ENCODE peak calls at places on chromosome X, in four cellular contexts. One of them, this sample, is unnamed.

GRCh38 chrX:151488677-151489076 is 74.8 kb upstream of the PASD1 start:
- DNase-seq in astrocyte of the cerebellum: no peak
- DNase-seq in fibroblast of pulmonary artery: no peak
- DNase-seq in HFF-Myc: no peak
- DNase-seq in this sample: no peak

GRCh38 chrX:97471071-97471470 is 587.4 kb downstream of the RPA4 start:
- DNase-seq in astrocyte of the cerebellum: no peak
- DNase-seq in fibroblast of pulmonary artery: no peak
- DNase-seq in HFF-Myc: no peak
- DNase-seq in this sample: no peak

GRCh38 chrX:9656871-9657270 is 108.8 kb downstream of the GPR143 start:
- DNase-seq in astrocyte of the cerebellum: no peak
- DNase-seq in fibroblast of pulmonary artery: no peak
- DNase-seq in HFF-Myc: no peak
- DNase-seq in this sample: no peak

GRCh38 chrX:45768666-45769065 is 568.0 kb upstream of the DIPK2B start:
- DNase-seq in astrocyte of the cerebellum: no peak
- DNase-seq in fibroblast of pulmonary artery: no peak
- DNase-seq in HFF-Myc: no peak
- DNase-seq in this sample: no peak

GRCh38 chrX:24204958-24205357 is 55.4 kb downstream of the ZFX start:
- DNase-seq in astrocyte of the cerebellum: no peak
- DNase-seq in fibroblast of pulmonary artery: no peak
- DNase-seq in HFF-Myc: no peak
- DNase-seq in this sample: no peak

GRCh38 chrX:97587171-97587570 is 703.5 kb downstream of the RPA4 start:
- DNase-seq in astrocyte of the cerebellum: no peak
- DNase-seq in fibroblast of pulmonary artery: no peak
- DNase-seq in HFF-Myc: no peak
- DNase-seq in this sample: no peak

GRCh38 chrX:20354505-20354904 is 87.8 kb upstream of the RPS6KA3 start:
- DNase-seq in astrocyte of the cerebellum: no peak
- DNase-seq in fibroblast of pulmonary artery: no peak
- DNase-seq in HFF-Myc: no peak
- DNase-seq in this sample: no peak

GRCh38 chrX:76428243-76429130 is 977 bp downstream of the MAGEE1 start:
- DNase-seq in astrocyte of the cerebellum: no peak
- DNase-seq in fibroblast of pulmonary artery: no peak
- DNase-seq in HFF-Myc: no peak
- DNase-seq in this sample: no peak

GRCh38 chrX:48897621-48898306 is at the start of the genes PQBP1 and TIMM17B:
- DNase-seq in astrocyte of the cerebellum: peak
- DNase-seq in fibroblast of pulmonary artery: peak
- DNase-seq in HFF-Myc: peak
- DNase-seq in this sample: peak

GRCh38 chrX:2485460-2485753 is 15.4 kb downstream of the DHRSX start:
- DNase-seq in astrocyte of the cerebellum: no peak
- DNase-seq in fibroblast of pulmonary artery: peak
- DNase-seq in HFF-Myc: peak
- DNase-seq in this sample: no peak

GRCh38 chrX:102599950-102600579 is 750 bp downstream of the ARMCX5 start:
- DNase-seq in astrocyte of the cerebellum: no peak
- DNase-seq in fibroblast of pulmonary artery: peak
- DNase-seq in HFF-Myc: no peak
- DNase-seq in this sample: peak

GRCh38 chrX:105098201-105098600 is 122.3 kb downstream of the TEX13A start:
- DNase-seq in astrocyte of the cerebellum: no peak
- DNase-seq in fibroblast of pulmonary artery: no peak
- DNase-seq in HFF-Myc: no peak
- DNase-seq in this sample: no peak

GRCh38 chrX:152403515-152403914 is 47.6 kb downstream of the GABRA3 start:
- DNase-seq in astrocyte of the cerebellum: no peak
- DNase-seq in fibroblast of pulmonary artery: no peak
- DNase-seq in HFF-Myc: no peak
- DNase-seq in this sample: no peak

GRCh38 chrX:20488473-20488872 is 221.8 kb upstream of the RPS6KA3 start:
- DNase-seq in astrocyte of the cerebellum: no peak
- DNase-seq in fibroblast of pulmonary artery: no peak
- DNase-seq in HFF-Myc: no peak
- DNase-seq in this sample: no peak

GRCh38 chrX:21658152-21658737 is at the start of gene KLHL34:
- DNase-seq in astrocyte of the cerebellum: no peak
- DNase-seq in fibroblast of pulmonary artery: no peak
- DNase-seq in HFF-Myc: no peak
- DNase-seq in this sample: no peak

GRCh38 chrX:18894156-18894555 is 89.8 kb downstream of the PHKA2 start:
- DNase-seq in astrocyte of the cerebellum: no peak
- DNase-seq in fibroblast of pulmonary artery: no peak
- DNase-seq in HFF-Myc: no peak
- DNase-seq in this sample: no peak

GRCh38 chrX:3712870-3713224 is 602 bp downstream of the PRKX start:
- DNase-seq in astrocyte of the cerebellum: no peak
- DNase-seq in fibroblast of pulmonary artery: no peak
- DNase-seq in HFF-Myc: no peak
- DNase-seq in this sample: no peak

GRCh38 chrX:23662187-23662586 is 5.1 kb upstream of the PRDX4 start:
- DNase-seq in astrocyte of the cerebellum: no peak
- DNase-seq in fibroblast of pulmonary artery: no peak
- DNase-seq in HFF-Myc: no peak
- DNase-seq in this sample: no peak

GRCh38 chrX:79081895-79082512 is 62.5 kb upstream of the GPR174 start:
- DNase-seq in astrocyte of the cerebellum: no peak
- DNase-seq in fibroblast of pulmonary artery: peak
- DNase-seq in HFF-Myc: no peak
- DNase-seq in this sample: no peak

GRCh38 chrX:18047440-18047940 is 173.2 kb downstream of the BEND2 start:
- DNase-seq in astrocyte of the cerebellum: no peak
- DNase-seq in fibroblast of pulmonary artery: no peak
- DNase-seq in HFF-Myc: no peak
- DNase-seq in this sample: no peak

GRCh38 chrX:124274438-124275166 is 57.9 kb upstream of the TEX13D start:
- DNase-seq in astrocyte of the cerebellum: no peak
- DNase-seq in fibroblast of pulmonary artery: no peak
- DNase-seq in HFF-Myc: no peak
- DNase-seq in this sample: no peak

GRCh38 chrX:19579485-19579884 is 64.2 kb upstream of the MAP3K15 start:
- DNase-seq in astrocyte of the cerebellum: no peak
- DNase-seq in fibroblast of pulmonary artery: peak
- DNase-seq in HFF-Myc: no peak
- DNase-seq in this sample: no peak

GRCh38 chrX:98956014-98956413 is 1454.1 kb downstream of the PCDH19 start:
- DNase-seq in astrocyte of the cerebellum: no peak
- DNase-seq in fibroblast of pulmonary artery: no peak
- DNase-seq in HFF-Myc: no peak
- DNase-seq in this sample: no peak

GRCh38 chrX:50470103-50471031 is at the start of gene DGKK:
- DNase-seq in astrocyte of the cerebellum: no peak
- DNase-seq in fibroblast of pulmonary artery: no peak
- DNase-seq in HFF-Myc: no peak
- DNase-seq in this sample: no peak

GRCh38 chrX:17030580-17031285 is 84.3 kb downstream of the REPS2 start:
- DNase-seq in astrocyte of the cerebellum: peak
- DNase-seq in fibroblast of pulmonary artery: no peak
- DNase-seq in HFF-Myc: no peak
- DNase-seq in this sample: no peak

GRCh38 chrX:125205084-125205917 is 114.4 kb upstream of the TEX13C start:
- DNase-seq in astrocyte of the cerebellum: no peak
- DNase-seq in fibroblast of pulmonary artery: no peak
- DNase-seq in HFF-Myc: no peak
- DNase-seq in this sample: peak

GRCh38 chrX:34119122-34119521 is 13.0 kb downstream of the FAM47A start:
- DNase-seq in astrocyte of the cerebellum: no peak
- DNase-seq in fibroblast of pulmonary artery: no peak
- DNase-seq in HFF-Myc: no peak
- DNase-seq in this sample: no peak

GRCh38 chrX:148192547-148192946 is 211.4 kb downstream of the FMR1NB start:
- DNase-seq in astrocyte of the cerebellum: no peak
- DNase-seq in fibroblast of pulmonary artery: no peak
- DNase-seq in HFF-Myc: no peak
- DNase-seq in this sample: no peak

GRCh38 chrX:21705215-21705614 is 47.1 kb upstream of the KLHL34 start:
- DNase-seq in astrocyte of the cerebellum: no peak
- DNase-seq in fibroblast of pulmonary artery: no peak
- DNase-seq in HFF-Myc: no peak
- DNase-seq in this sample: no peak

GRCh38 chrX:1906028-1906427 is 291.2 kb downstream of the ASMT start:
- DNase-seq in astrocyte of the cerebellum: no peak
- DNase-seq in fibroblast of pulmonary artery: no peak
- DNase-seq in HFF-Myc: no peak
- DNase-seq in this sample: no peak

GRCh38 chrX:135327299-135327698 is 18.0 kb downstream of the ETDC start:
- DNase-seq in astrocyte of the cerebellum: peak
- DNase-seq in fibroblast of pulmonary artery: peak
- DNase-seq in HFF-Myc: no peak
- DNase-seq in this sample: no peak

GRCh38 chrX:27619975-27620374 is 29.8 kb downstream of the DCAF8L2 start:
- DNase-seq in astrocyte of the cerebellum: peak
- DNase-seq in fibroblast of pulmonary artery: peak
- DNase-seq in HFF-Myc: no peak
- DNase-seq in this sample: no peak

GRCh38 chrX:106905064-106905708 is 2.0 kb upstream of the RIPPLY1 start:
- DNase-seq in astrocyte of the cerebellum: no peak
- DNase-seq in fibroblast of pulmonary artery: no peak
- DNase-seq in HFF-Myc: no peak
- DNase-seq in this sample: no peak

GRCh38 chrX:2451456-2452316 is 49.1 kb downstream of the DHRSX start:
- DNase-seq in astrocyte of the cerebellum: peak
- DNase-seq in fibroblast of pulmonary artery: peak
- DNase-seq in HFF-Myc: no peak
- DNase-seq in this sample: no peak

GRCh38 chrX:25523574-25523973 is 507.8 kb upstream of the ARX start:
- DNase-seq in astrocyte of the cerebellum: peak
- DNase-seq in fibroblast of pulmonary artery: peak
- DNase-seq in HFF-Myc: no peak
- DNase-seq in this sample: no peak

GRCh38 chrX:9614016-9614415 is 149.2 kb downstream of the TBL1X start:
- DNase-seq in astrocyte of the cerebellum: peak
- DNase-seq in fibroblast of pulmonary artery: peak
- DNase-seq in HFF-Myc: no peak
- DNase-seq in this sample: no peak

GRCh38 chrX:14963447-14964236 is 90.4 kb downstream of the MOSPD2 start:
- DNase-seq in astrocyte of the cerebellum: no peak
- DNase-seq in fibroblast of pulmonary artery: peak
- DNase-seq in HFF-Myc: peak
- DNase-seq in this sample: no peak

GRCh38 chrX:14964500-14964899 is 91.3 kb downstream of the MOSPD2 start:
- DNase-seq in astrocyte of the cerebellum: no peak
- DNase-seq in fibroblast of pulmonary artery: peak
- DNase-seq in HFF-Myc: peak
- DNase-seq in this sample: no peak
- TF ChIP-seq CTCF in astrocyte of the cerebellum: peak
- TF ChIP-seq CTCF in fibroblast of pulmonary artery: peak
- TF ChIP-seq CTCF in HFF-Myc: no peak
- TF ChIP-seq CTCF in this sample: no peak

GRCh38 chrX:109382332-109382731 is 99.6 kb downstream of the GUCY2F start:
- DNase-seq in astrocyte of the cerebellum: no peak
- DNase-seq in fibroblast of pulmonary artery: no peak
- DNase-seq in HFF-Myc: no peak
- DNase-seq in this sample: no peak

GRCh38 chrX:109390556-109390955 is 91.3 kb downstream of the GUCY2F start:
- DNase-seq in astrocyte of the cerebellum: no peak
- DNase-seq in fibroblast of pulmonary artery: no peak
- DNase-seq in HFF-Myc: no peak
- DNase-seq in this sample: no peak

GRCh38 chrX:109389917-109390316 is 92.0 kb downstream of the GUCY2F start:
- DNase-seq in astrocyte of the cerebellum: no peak
- DNase-seq in fibroblast of pulmonary artery: no peak
- DNase-seq in HFF-Myc: no peak
- DNase-seq in this sample: no peak

DNA sequence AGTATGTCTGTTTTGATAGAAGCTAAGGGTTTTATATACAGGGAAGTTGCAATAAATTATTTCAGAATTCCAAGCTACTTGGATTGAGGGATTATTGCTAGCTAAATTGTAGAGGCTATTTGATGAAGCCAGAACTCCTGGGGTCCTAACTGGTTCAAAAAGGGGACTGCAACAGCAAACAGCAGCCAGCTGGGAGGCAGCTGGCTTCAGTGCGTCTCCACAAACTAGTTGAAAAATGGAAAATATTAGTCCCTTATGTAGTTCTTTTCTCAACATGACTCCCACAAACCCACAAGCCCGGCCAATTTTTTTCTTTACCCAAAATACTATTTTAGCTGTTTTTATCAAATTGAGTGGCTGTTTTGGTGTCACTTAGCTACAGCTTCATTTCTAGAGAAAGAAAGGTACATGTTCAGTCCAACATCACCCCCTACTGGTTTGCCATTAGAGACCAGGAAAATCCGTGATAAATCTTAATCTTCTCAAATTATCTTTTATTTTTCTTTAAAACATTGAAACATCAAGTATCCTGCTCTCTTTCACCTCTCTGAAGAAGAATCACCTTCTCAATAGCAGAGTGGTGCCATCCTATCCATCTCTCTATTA is 97.2 kb downstream of the GUCY2F start:
- DNase-seq in astrocyte of the cerebellum: peak
- DNase-seq in fibroblast of pulmonary artery: peak
- DNase-seq in HFF-Myc: no peak
- DNase-seq in this sample: no peak
- TF ChIP-seq CTCF in astrocyte of the cerebellum: peak
- TF ChIP-seq CTCF in fibroblast of pulmonary artery: peak
- TF ChIP-seq CTCF in HFF-Myc: peak
- TF ChIP-seq CTCF in this sample: peak

GRCh38 chrX:119802546-119802945 is 11.1 kb upstream of the RPL39 start:
- DNase-seq in astrocyte of the cerebellum: no peak
- DNase-seq in fibroblast of pulmonary artery: no peak
- DNase-seq in HFF-Myc: no peak
- DNase-seq in this sample: no peak
- TF ChIP-seq CTCF in astrocyte of the cerebellum: no peak
- TF ChIP-seq CTCF in fibroblast of pulmonary artery: no peak
- TF ChIP-seq CTCF in HFF-Myc: no peak
- TF ChIP-seq CTCF in this sample: no peak

GRCh38 chrX:39652336-39652735 is 445.4 kb downstream of the BCOR start:
- DNase-seq in astrocyte of the cerebellum: no peak
- DNase-seq in fibroblast of pulmonary artery: peak
- DNase-seq in HFF-Myc: no peak
- DNase-seq in this sample: no peak
- TF ChIP-seq CTCF in astrocyte of the cerebellum: peak
- TF ChIP-seq CTCF in fibroblast of pulmonary artery: peak
- TF ChIP-seq CTCF in HFF-Myc: peak
- TF ChIP-seq CTCF in this sample: peak